ENCODE peak calls at places on chromosomes 7 and 10, in six cellular contexts. One of them, this sample, is unnamed.

GRCh38 chr7:41834805-41835694 is 132.2 kb upstream of the INHBA start:
- DNase-seq in HCT116: no peak
- DNase-seq in GM12878: no peak
- DNase-seq in K562: no peak
- DNase-seq in WTC11: no peak
- DNase-seq in HepG2: no peak
- DNase-seq in this sample: no peak

GRCh38 chr7:157234271-157234670 is 95.5 kb downstream of the UBE3C start:
- DNase-seq in HCT116: no peak
- DNase-seq in GM12878: no peak
- DNase-seq in WTC11: no peak
- DNase-seq in HepG2: no peak
- DNase-seq in K562: no peak
- DNase-seq in this sample: no peak

GRCh38 chr7:17984288-17984687 is 43.4 kb downstream of the PRPS1L1 start:
- DNase-seq in HepG2: no peak
- DNase-seq in WTC11: no peak
- DNase-seq in GM12878: no peak
- DNase-seq in K562: no peak
- DNase-seq in HCT116: no peak
- DNase-seq in this sample: no peak

GRCh38 chr10:124879136-124879535 is 62.8 kb upstream of the ZRANB1 start:
- DNase-seq in HepG2: no peak
- DNase-seq in HCT116: no peak
- DNase-seq in GM12878: no peak
- DNase-seq in WTC11: no peak
- DNase-seq in K562: no peak
- DNase-seq in this sample: no peak

GRCh38 chr10:87761892-87762291 is 56.1 kb downstream of the ATAD1 start:
- DNase-seq in HCT116: peak
- DNase-seq in GM12878: no peak
- DNase-seq in HepG2: peak
- DNase-seq in K562: no peak
- DNase-seq in WTC11: no peak
- DNase-seq in this sample: no peak

GRCh38 chr10:102802920-102803534 is 34.2 kb downstream of the CYP17A1 start:
- DNase-seq in HCT116: no peak
- DNase-seq in K562: no peak
- DNase-seq in WTC11: peak
- DNase-seq in GM12878: peak
- DNase-seq in HepG2: no peak
- DNase-seq in this sample: no peak

GRCh38 chr10:97333351-97333600 is 1.3 kb downstream of the FRAT2 start:
- DNase-seq in WTC11: peak
- DNase-seq in HepG2: no peak
- DNase-seq in K562: no peak
- DNase-seq in GM12878: no peak
- DNase-seq in HCT116: no peak
- DNase-seq in this sample: no peak

GRCh38 chr10:6607187-6607586 is 27.1 kb upstream of the PRKCQ start:
- DNase-seq in HCT116: no peak
- DNase-seq in WTC11: no peak
- DNase-seq in K562: no peak
- DNase-seq in GM12878: no peak
- DNase-seq in HepG2: no peak
- DNase-seq in this sample: no peak

GRCh38 chr10:114917927-114918672 is 19.9 kb upstream of the TRUB1 start:
- DNase-seq in GM12878: no peak
- DNase-seq in HCT116: no peak
- DNase-seq in HepG2: no peak
- DNase-seq in K562: no peak
- DNase-seq in WTC11: no peak
- DNase-seq in this sample: no peak

GRCh38 chr10:68440898-68441297 is 30.9 kb downstream of the DNA2 start:
- DNase-seq in WTC11: no peak
- DNase-seq in K562: no peak
- DNase-seq in HepG2: no peak
- DNase-seq in GM12878: no peak
- DNase-seq in HCT116: no peak
- DNase-seq in this sample: no peak
- TF ChIP-seq ATF3 in WTC11: no peak
- TF ChIP-seq ATF3 in K562: no peak
- TF ChIP-seq ATF3 in HepG2: no peak
- TF ChIP-seq ATF3 in GM12878: no peak
- TF ChIP-seq ATF3 in HCT116: no peak
- TF ChIP-seq ATF3 in this sample: no peak

GRCh38 chr7:40546616-40547501 is 412.1 kb downstream of the SUGCT start:
- DNase-seq in GM12878: no peak
- DNase-seq in K562: no peak
- DNase-seq in WTC11: no peak
- DNase-seq in HepG2: no peak
- DNase-seq in HCT116: no peak
- DNase-seq in this sample: no peak

GRCh38 chr7:40545739-40546138 is 410.9 kb downstream of the SUGCT start:
- DNase-seq in HepG2: no peak
- DNase-seq in K562: no peak
- DNase-seq in WTC11: no peak
- DNase-seq in GM12878: no peak
- DNase-seq in HCT116: no peak
- DNase-seq in this sample: no peak

GRCh38 chr7:40542982-40543741 is 408.4 kb downstream of the SUGCT start:
- DNase-seq in HCT116: no peak
- DNase-seq in K562: no peak
- DNase-seq in WTC11: no peak
- DNase-seq in HepG2: no peak
- DNase-seq in GM12878: no peak
- DNase-seq in this sample: no peak

GRCh38 chr7:40544277-40544723 is 409.5 kb downstream of the SUGCT start:
- DNase-seq in HCT116: no peak
- DNase-seq in WTC11: no peak
- DNase-seq in K562: no peak
- DNase-seq in HepG2: no peak
- DNase-seq in GM12878: no peak
- DNase-seq in this sample: no peak

GRCh38 chr7:40544932-40545331 is 410.1 kb downstream of the SUGCT start:
- DNase-seq in K562: no peak
- DNase-seq in HepG2: no peak
- DNase-seq in WTC11: no peak
- DNase-seq in HCT116: no peak
- DNase-seq in GM12878: no peak
- DNase-seq in this sample: no peak
- TF ChIP-seq ATF3 in K562: no peak
- TF ChIP-seq ATF3 in HepG2: no peak
- TF ChIP-seq ATF3 in WTC11: no peak
- TF ChIP-seq ATF3 in HCT116: no peak
- TF ChIP-seq ATF3 in GM12878: no peak
- TF ChIP-seq ATF3 in this sample: no peak

GRCh38 chr10:58048936-58049335 is 218.8 kb downstream of the IPMK start:
- DNase-seq in K562: no peak
- DNase-seq in HepG2: no peak
- DNase-seq in GM12878: no peak
- DNase-seq in WTC11: no peak
- DNase-seq in HCT116: no peak
- DNase-seq in this sample: no peak

GRCh38 chr10:58050575-58050974 is 217.1 kb downstream of the IPMK start:
- DNase-seq in HepG2: no peak
- DNase-seq in HCT116: no peak
- DNase-seq in GM12878: no peak
- DNase-seq in WTC11: no peak
- DNase-seq in K562: no peak
- DNase-seq in this sample: no peak

GRCh38 chr10:58054881-58055280 is 212.8 kb downstream of the IPMK start:
- DNase-seq in HepG2: no peak
- DNase-seq in HCT116: no peak
- DNase-seq in K562: no peak
- DNase-seq in GM12878: no peak
- DNase-seq in WTC11: no peak
- DNase-seq in this sample: no peak

GRCh38 chr10:58052772-58053171 is 214.9 kb downstream of the IPMK start:
- DNase-seq in WTC11: no peak
- DNase-seq in HCT116: no peak
- DNase-seq in HepG2: no peak
- DNase-seq in K562: no peak
- DNase-seq in GM12878: no peak
- DNase-seq in this sample: no peak
- TF ChIP-seq ATF3 in WTC11: no peak
- TF ChIP-seq ATF3 in HCT116: no peak
- TF ChIP-seq ATF3 in HepG2: no peak
- TF ChIP-seq ATF3 in K562: no peak
- TF ChIP-seq ATF3 in GM12878: no peak
- TF ChIP-seq ATF3 in this sample: no peak

GRCh38 chr7:29255839-29256782 is 61.5 kb downstream of the CHN2 start:
- DNase-seq in GM12878: no peak
- DNase-seq in HCT116: no peak
- DNase-seq in K562: no peak
- DNase-seq in HepG2: no peak
- DNase-seq in WTC11: no peak
- DNase-seq in this sample: no peak
- TF ChIP-seq ATF3 in GM12878: no peak
- TF ChIP-seq ATF3 in HCT116: no peak
- TF ChIP-seq ATF3 in K562: peak
- TF ChIP-seq ATF3 in HepG2: no peak
- TF ChIP-seq ATF3 in WTC11: no peak
- TF ChIP-seq ATF3 in this sample: no peak

GRCh38 chr10:77391605-77392235 is 245.9 kb downstream of the KCNMA1 start:
- DNase-seq in K562: peak
- DNase-seq in WTC11: peak
- DNase-seq in HCT116: peak
- DNase-seq in GM12878: no peak
- DNase-seq in HepG2: peak
- DNase-seq in this sample: peak
- TF ChIP-seq ATF3 in K562: no peak
- TF ChIP-seq ATF3 in WTC11: no peak
- TF ChIP-seq ATF3 in HCT116: no peak
- TF ChIP-seq ATF3 in GM12878: no peak
- TF ChIP-seq ATF3 in HepG2: no peak
- TF ChIP-seq ATF3 in this sample: no peak

DNA sequence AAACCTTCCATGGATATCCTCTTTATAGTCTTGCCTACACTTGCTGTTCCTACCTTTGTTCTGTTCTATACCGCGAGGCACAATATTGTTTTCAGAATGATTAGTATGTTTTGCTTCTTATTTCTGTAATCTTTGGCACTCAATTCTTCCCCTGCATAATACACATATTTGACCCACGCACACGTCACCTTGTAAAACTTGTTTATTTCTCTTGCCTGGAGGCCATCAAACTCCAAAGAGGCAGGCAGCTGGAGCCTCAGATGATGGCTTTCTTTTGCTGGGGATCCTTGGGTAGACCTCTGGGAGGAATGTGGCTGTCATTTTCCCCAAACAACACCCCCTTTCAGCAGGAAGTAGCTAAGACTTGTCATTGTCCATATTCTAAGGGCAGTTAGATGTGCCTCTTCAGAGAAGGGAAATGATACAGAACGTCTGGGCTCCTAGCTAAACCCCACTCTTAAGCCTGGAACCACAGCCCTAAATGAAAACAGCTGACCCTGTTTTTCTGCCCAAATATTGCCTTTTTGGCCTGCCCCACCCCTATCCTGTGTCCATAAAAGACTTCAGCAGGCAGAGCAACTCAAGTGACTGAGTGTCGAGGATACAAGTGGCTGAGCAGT is 111.3 kb downstream of the ITGB8 start:
- DNase-seq in K562: no peak
- DNase-seq in HCT116: no peak
- DNase-seq in WTC11: no peak
- DNase-seq in GM12878: no peak
- DNase-seq in HepG2: no peak
- DNase-seq in this sample: no peak
- TF ChIP-seq ATF3 in K562: no peak
- TF ChIP-seq ATF3 in HCT116: no peak
- TF ChIP-seq ATF3 in WTC11: no peak
- TF ChIP-seq ATF3 in GM12878: no peak
- TF ChIP-seq ATF3 in HepG2: no peak
- TF ChIP-seq ATF3 in this sample: no peak

This sample was measured in H1.